ENCODE peak calls at places on chromosomes 2 and 18, in four cellular contexts. G, B, Y and I are unnamed samples.

GRCh38 chr2:12321017-12321641 is 395.6 kb upstream of the TRIB2 start:
- DNase-seq in Y (no peak), G (no peak), B (no peak), I (no peak)

GRCh38 chr2:227862741-227863588 is 8.5 kb upstream of the DAW1 start:
- DNase-seq in G (no peak), Y (no peak), B (peak; percentile 65), I (no peak)

GRCh38 chr2:155485141-155485842 is 786.8 kb downstream of the KCNJ3 start:
- DNase-seq in G (no peak), Y (no peak), B (no peak), I (no peak)

GRCh38 chr2:197883354-197884032 is 79.1 kb downstream of the PLCL1 start:
- DNase-seq in B (no peak), Y (no peak), G (no peak), I (no peak)

GRCh38 chr2:23423873-23424680 is 39.1 kb downstream of the KLHL29 start:
- DNase-seq in Y (no peak), G (no peak), B (no peak), I (no peak)

GRCh38 chr2:234593636-234594035 is 96.8 kb upstream of the ARL4C start:
- DNase-seq in Y (no peak), B (no peak), G (no peak), I (no peak)

GRCh38 chr18:63553117-63553516 is 10.9 kb downstream of the SERPINB12 start:
- DNase-seq in B (peak; percentile 70), G (no peak), Y (no peak), I (no peak)

GRCh38 chr2:86519349-86519748 is 43.9 kb downstream of the CHMP3 start:
- DNase-seq in G (no peak), Y (no peak), B (no peak), I (no peak)

GRCh38 chr2:104043864-104044263 is 810.1 kb upstream of the POU3F3 start:
- DNase-seq in Y (no peak), G (no peak), B (no peak), I (no peak)

GRCh38 chr2:166458682-166459081 is 35.4 kb downstream of the SCN7A start:
- DNase-seq in Y (no peak), G (no peak), B (no peak), I (no peak)

GRCh38 chr2:242085941-242086621 is 216.6 kb downstream of the RTP5 start:
- DNase-seq in Y (no peak), G (no peak), B (peak; percentile 78), I (peak; percentile 48)

GRCh38 chr2:189146553-189146952 is 33.0 kb downstream of the COL5A2 start:
- DNase-seq in G (no peak), B (no peak), Y (no peak), I (no peak)

GRCh38 chr2:105139556-105140236 is 101.8 kb downstream of the MRPS9 start:
- DNase-seq in Y (no peak), B (no peak), G (no peak), I (no peak)

GRCh38 chr2:105138643-105139042 is 100.8 kb downstream of the MRPS9 start:
- DNase-seq in G (no peak), B (no peak), Y (no peak), I (no peak)

GRCh38 chr2:105136394-105136793 is 98.5 kb downstream of the MRPS9 start:
- DNase-seq in B (no peak), G (no peak), Y (no peak), I (no peak)

GRCh38 chr2:105134076-105134475 is 96.2 kb downstream of the MRPS9 start:
- DNase-seq in G (no peak), B (no peak), Y (no peak), I (no peak)

DNA sequence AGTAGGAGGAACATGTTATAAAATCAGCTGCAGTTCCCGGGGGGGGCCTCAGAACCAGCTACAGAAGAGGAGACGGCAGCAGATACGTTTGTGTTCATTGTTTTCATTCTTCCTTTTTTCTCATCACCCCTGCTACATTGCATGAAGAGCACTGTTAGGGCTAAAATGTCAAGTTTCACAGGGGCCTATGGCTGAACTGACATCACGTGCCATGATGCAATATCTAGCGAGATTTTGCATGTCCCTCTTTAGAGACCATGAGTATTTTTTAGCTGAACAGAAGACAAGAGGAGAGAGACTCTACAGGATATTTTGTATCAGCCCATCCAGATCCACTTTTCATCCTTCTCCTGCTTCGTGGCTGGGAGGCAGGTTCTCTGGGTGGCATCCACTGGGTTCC is 97.6 kb downstream of the MRPS9 start:
- DNase-seq in G (no peak), B (no peak), Y (no peak), I (no peak)
- TF ChIP-seq SPI1 in G (no peak), B (no peak), Y (no peak), I (no peak)

GRCh38 chr18:42242758-42243157 is 287.7 kb downstream of the PIK3C3 start:
- DNase-seq in B (no peak), G (no peak), Y (no peak), I (no peak)
- TF ChIP-seq SPI1 in B (no peak), G (no peak), Y (no peak), I (no peak)

GRCh38 chr2:121502246-121502645 is 28.4 kb upstream of the RNU4ATAC start:
- DNase-seq in G (no peak), B (no peak), Y (no peak), I (no peak)
- TF ChIP-seq SPI1 in G (no peak), B (no peak), Y (no peak), I (no peak)

DNA sequence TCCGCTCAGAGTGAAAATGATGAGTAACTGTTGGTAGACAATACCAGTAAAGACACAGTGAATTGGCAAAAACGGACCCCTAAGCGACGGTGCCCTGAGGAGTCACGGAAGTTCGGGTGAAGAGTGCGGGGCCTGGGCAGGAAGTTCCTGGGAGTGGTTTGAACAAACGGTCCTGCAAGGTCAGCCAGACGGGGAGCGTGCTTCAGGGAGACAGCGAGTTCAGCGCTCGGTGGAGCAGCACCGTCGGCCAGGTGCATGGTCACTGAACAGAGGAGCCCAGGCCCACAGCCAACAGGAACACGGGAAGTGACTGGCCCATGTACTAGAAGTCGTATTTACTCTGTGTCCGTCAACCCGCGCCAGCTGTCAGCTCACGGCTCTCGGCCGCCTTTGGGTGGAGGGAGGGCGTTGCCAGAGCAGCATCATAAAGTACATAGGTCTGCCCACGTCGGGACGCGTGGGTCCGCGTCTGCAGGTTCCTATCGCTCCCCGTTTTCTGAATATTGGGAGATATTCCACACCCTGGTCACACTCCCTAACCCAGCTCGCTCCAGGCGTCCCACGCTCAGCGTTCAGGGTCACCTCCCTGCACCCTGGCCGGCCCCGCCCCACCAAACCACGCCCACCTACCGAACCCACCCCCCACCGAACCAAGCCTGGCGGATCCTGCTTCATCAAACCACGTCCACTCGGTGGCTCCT is 75.6 kb upstream of the UXS1 start:
- DNase-seq in G (peak; percentile 55), Y (peak; percentile 25), B (no peak), I (no peak)
- TF ChIP-seq SPI1 in G (no peak), Y (no peak), B (no peak), I (no peak)

DNA sequence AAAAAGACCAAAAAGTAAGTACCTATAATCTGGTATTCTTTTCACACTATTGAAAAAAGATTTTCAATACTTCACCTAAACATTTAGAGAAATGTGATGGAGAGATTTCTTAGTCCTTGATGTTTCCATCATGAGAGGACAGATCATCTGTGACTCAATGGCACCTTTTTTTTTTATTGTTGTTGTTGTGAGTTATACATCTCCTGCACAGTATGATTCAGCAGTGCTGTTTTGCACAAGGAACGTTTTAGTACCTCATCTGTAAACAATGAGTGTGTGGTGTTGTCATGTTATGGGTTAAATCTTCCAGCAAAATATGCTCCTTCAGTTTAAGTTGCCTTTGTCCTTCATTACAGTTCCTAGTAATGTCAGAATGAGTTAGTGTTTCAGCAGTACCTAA is 2.2 kb downstream of the KIAA1328 start:
- DNase-seq in G (no peak), B (no peak), Y (no peak), I (no peak)
- TF ChIP-seq SPI1 in G (no peak), B (no peak), Y (no peak), I (no peak)

GRCh38 chr18:77164762-77165485 is 32.3 kb upstream of the MBP start:
- DNase-seq in G (no peak), B (no peak), Y (no peak), I (no peak)
- TF ChIP-seq SPI1 in G (no peak), B (no peak), Y (no peak), I (no peak)